ENCODE peak calls at places on chromosomes 16 and 17, in nine cellular contexts. G is ovary, V is fibroblast of lung, A is adrenal gland, B is A549, K is heart left ventricle, M is stomach, O is AG04450, Y is astrocyte. F is an unnamed sample. For H3K9me3, the result is how much of the 10 kb centered on the place peaks cover.

GRCh38 chr16:85350973-85351372 is 238.7 kb upstream of the CIBAR2 start:
- DNase-seq in V (peak), M (peak), O (peak), B (peak), A (peak), Y (peak), K (peak), G (peak), F (peak)

GRCh38 chr17:5464717-5465507 is 3.9 kb downstream of the DHX33 start:
- DNase-seq in O (no peak), B (no peak), K (no peak), Y (no peak), A (no peak), V (no peak), M (no peak), G (no peak), F (no peak)

GRCh38 chr17:61805399-61805798 is 57.9 kb downstream of the BRIP1 start:
- DNase-seq in M (no peak), G (no peak), A (no peak), B (no peak), O (peak), K (no peak), Y (peak), V (peak), F (no peak)

GRCh38 chr17:27423651-27424050 is 32.6 kb upstream of the KSR1 start:
- DNase-seq in G (no peak), M (no peak), B (no peak), V (peak), K (no peak), O (no peak), Y (peak), A (no peak), F (no peak)

GRCh38 chr16:91484-91883 is 13.5 kb downstream of the MPG start:
- DNase-seq in B (no peak), Y (no peak), O (no peak), M (peak), K (no peak), G (no peak), A (peak), V (peak), F (peak)

GRCh38 chr16:14362774-14363371 is 267.2 kb downstream of the PARN start:
- DNase-seq in Y (peak), O (no peak), A (no peak), G (no peak), M (no peak), V (peak), B (no peak), K (no peak), F (no peak)

GRCh38 chr16:23092072-23092800 is 57.0 kb downstream of the USP31 start:
- DNase-seq in M (no peak), A (no peak), O (no peak), B (no peak), G (no peak), Y (no peak), K (no peak), V (no peak), F (no peak)

GRCh38 chr17:67475161-67475887 is 98.2 kb downstream of the PITPNC1 start:
- DNase-seq in K (peak), M (peak), Y (peak), O (no peak), A (peak), V (peak), B (peak), G (peak), F (peak)

GRCh38 chr16:11052080-11052808 is 107.9 kb downstream of the CLEC16A start:
- DNase-seq in M (no peak), V (peak), Y (no peak), O (no peak), K (no peak), B (no peak), G (peak), A (no peak), F (no peak)

GRCh38 chr16:78196527-78196926 is 97.1 kb downstream of the WWOX start:
- DNase-seq in G (no peak), V (no peak), A (no peak), O (no peak), Y (no peak), K (no peak), B (no peak), M (no peak), F (no peak)

GRCh38 chr17:76370261-76370993 is 14.0 kb upstream of the SPHK1 start:
- DNase-seq in G (peak), A (peak), B (peak), Y (peak), M (peak), O (peak), K (peak), V (peak), F (peak)

GRCh38 chr16:51592535-51592934 is 441.5 kb upstream of the SALL1 start:
- DNase-seq in M (no peak), O (no peak), A (no peak), K (no peak), Y (no peak), V (no peak), B (no peak), G (no peak), F (no peak)

GRCh38 chr17:62716834-62717588 is 89.5 kb downstream of the MRC2 start:
- DNase-seq in M (no peak), Y (no peak), V (no peak), B (no peak), A (no peak), K (peak), G (no peak), O (no peak), F (no peak)

GRCh38 chr17:31524926-31525800 is 133.7 kb downstream of the RAB11FIP4 start:
- DNase-seq in G (peak), O (peak), B (peak), M (peak), A (peak), K (peak), V (peak), Y (peak), F (peak)

GRCh38 chr17:27657620-27658019 is 26.6 kb downstream of the LGALS9 start:
- DNase-seq in M (no peak), G (no peak), O (no peak), Y (no peak), K (no peak), V (peak), B (peak), A (no peak), F (no peak)

GRCh38 chr17:74349120-74349519 is 12.5 kb downstream of the BTBD17 start:
- DNase-seq in A (no peak), G (no peak), V (no peak), Y (no peak), K (no peak), B (no peak), M (no peak), O (no peak), F (no peak)

GRCh38 chr16:13923703-13924298 is 3.8 kb downstream of the ERCC4 start:
- DNase-seq in G (no peak), K (no peak), A (no peak), V (peak), O (no peak), B (peak), M (no peak), Y (peak), F (no peak)

GRCh38 chr16:85459529-85460251 is 153.4 kb upstream of the GSE1 start:
- DNase-seq in G (peak), Y (no peak), M (peak), V (peak), A (peak), B (no peak), K (no peak), O (no peak), F (peak)

GRCh38 chr17:45908460-45908859 is 14.1 kb downstream of the MAPT start:
- DNase-seq in M (no peak), Y (no peak), A (no peak), G (no peak), V (no peak), K (no peak), B (no peak), O (no peak), F (no peak)

GRCh38 chr17:50479522-50480141 is 972 bp downstream of the RSAD1 start:
- DNase-seq in Y (peak), V (peak), M (peak), B (peak), O (peak), K (peak), G (peak), A (peak), F (peak)

GRCh38 chr17:68310141-68310540 is 18.8 kb downstream of the ARSG start:
- DNase-seq in Y (no peak), O (no peak), V (no peak), G (no peak), B (no peak), M (no peak), K (no peak), A (no peak), F (no peak)

GRCh38 chr17:79176792-79177601 is 102.4 kb downstream of the ENGASE start:
- DNase-seq in A (no peak), O (no peak), M (no peak), Y (no peak), V (no peak), K (no peak), G (no peak), B (no peak), F (no peak)

GRCh38 chr17:158379-158778 is 21.0 kb downstream of the SCGB1C2 start:
- DNase-seq in V (no peak), O (no peak), Y (no peak), G (no peak), B (no peak), M (no peak), K (no peak), A (no peak), F (no peak)

GRCh38 chr16:11229906-11230305 is 26.1 kb downstream of the SOCS1 start:
- DNase-seq in G (no peak), V (no peak), Y (no peak), K (no peak), B (no peak), M (peak), O (no peak), A (no peak), F (no peak)

GRCh38 chr16:85258616-85259015 is 146.3 kb upstream of the CIBAR2 start:
- DNase-seq in K (no peak), V (no peak), A (no peak), B (no peak), G (no peak), M (no peak), O (no peak), Y (no peak), F (no peak)

GRCh38 chr16:87664792-87665191 is 62.5 kb downstream of the JPH3 start:
- DNase-seq in B (no peak), A (no peak), K (no peak), G (no peak), Y (no peak), V (no peak), O (no peak), M (no peak), F (no peak)

GRCh38 chr17:61582593-61582992 is 8.4 kb downstream of the NACA2 start:
- DNase-seq in B (no peak), O (no peak), A (no peak), K (no peak), M (no peak), G (no peak), Y (no peak), V (no peak), F (no peak)

GRCh38 chr17:42133461-42134041 is 10.9 kb downstream of the HSPB9 start:
- DNase-seq in Y (no peak), M (no peak), A (no peak), O (no peak), K (no peak), G (no peak), B (no peak), V (no peak), F (no peak)

GRCh38 chr17:79754359-79754758 is 23.6 kb upstream of the CBX2 start:
- DNase-seq in G (no peak), M (no peak), V (no peak), A (no peak), O (no peak), Y (no peak), B (no peak), K (no peak), F (no peak)

GRCh38 chr16:85152414-85153030 is 40.2 kb upstream of the CIBAR2 start:
- DNase-seq in Y (no peak), K (no peak), A (no peak), O (no peak), G (no peak), V (no peak), B (no peak), M (no peak), F (no peak)

GRCh38 chr16:2762711-2763110 is 10.3 kb downstream of the SRRM2 start:
- DNase-seq in O (no peak), G (no peak), V (no peak), Y (no peak), A (no peak), K (no peak), B (no peak), M (no peak), F (no peak)

GRCh38 chr17:76272541-76273434 is 7.6 kb downstream of the UBALD2 start:
- DNase-seq in G (no peak), B (no peak), V (no peak), K (peak), O (no peak), M (no peak), Y (no peak), A (no peak), F (no peak)

GRCh38 chr17:68519911-68520310 is 7.7 kb downstream of the PRKAR1A start:
- DNase-seq in K (no peak), M (no peak), O (no peak), B (no peak), A (no peak), G (no peak), V (no peak), Y (peak), F (peak)

GRCh38 chr17:55266051-55266957 is 1.5 kb downstream of the HLF start:
- DNase-seq in G (peak), K (peak), M (no peak), V (no peak), O (no peak), B (no peak), Y (no peak), A (peak), F (no peak)

GRCh38 chr16:70508752-70509151 is 14.6 kb downstream of the COG4 start:
- DNase-seq in G (no peak), V (peak), K (no peak), Y (no peak), A (no peak), O (no peak), M (no peak), B (no peak), F (no peak)

GRCh38 chr16:50605733-50606430 is 57.7 kb downstream of the NKD1 start:
- DNase-seq in B (no peak), A (no peak), K (no peak), Y (no peak), M (no peak), O (no peak), G (no peak), V (no peak), F (no peak)

GRCh38 chr16:86975445-86975844 is 341.7 kb downstream of the C16orf95 start:
- DNase-seq in Y (peak), B (peak), O (peak), G (peak), M (no peak), V (peak), K (no peak), A (no peak), F (no peak)

GRCh38 chr16:1471569-1472194 is 3.1 kb downstream of the CLCN7 start:
- DNase-seq in K (no peak), G (no peak), Y (no peak), O (no peak), B (no peak), A (no peak), V (no peak), M (no peak), F (no peak)

GRCh38 chr17:57889252-57889651 is 39.4 kb upstream of the MRPS23 start:
- DNase-seq in V (no peak), G (no peak), K (no peak), Y (no peak), O (no peak), M (no peak), B (no peak), A (no peak), F (no peak)
- H3K27ac ChIP-seq in V (no peak), G (peak), K (peak), Y (no peak), O (no peak), M (no peak), B (peak), A (peak), F (peak)

GRCh38 chr16:35140293-35140986 is 1681.0 kb downstream of the TP53TG3F start:
- DNase-seq in O (no peak), A (no peak), K (no peak), B (no peak), M (no peak), G (peak), Y (no peak), V (no peak), F (no peak)
- H3K9me3 ChIP-seq in O (half or more), A (under half), K (under half), B (under half), M (half or more), G (under half), Y (under half), V (under half), F (under half)

GRCh38 chr16:82641336-82641984 is 14.7 kb downstream of the CDH13 start:
- DNase-seq in Y (peak), O (no peak), V (peak), K (no peak), M (no peak), A (no peak), G (no peak), B (no peak), F (no peak)
- TF ChIP-seq CTCF in Y (peak), O (peak), V (peak), K (peak), M (no peak), A (no peak), G (no peak), B (no peak), F (peak)

GRCh38 chr16:82016268-82016667 is 5.0 kb upstream of the SDR42E1 start:
- DNase-seq in G (no peak), M (no peak), B (peak), Y (peak), K (no peak), V (peak), O (no peak), A (no peak), F (no peak)
- H3K27ac ChIP-seq in G (no peak), M (no peak), B (no peak), Y (no peak), K (no peak), V (no peak), O (no peak), A (no peak), F (peak)

GRCh38 chr16:35188288-35189155 is 1729.1 kb downstream of the TP53TG3F start:
- DNase-seq in Y (no peak), M (no peak), G (no peak), K (no peak), A (no peak), V (no peak), O (no peak), B (peak), F (no peak)
- H3K9me3 ChIP-seq in Y (under half), M (under half), G (under half), K (under half), A (under half), V (under half), O (half or more), B (under half), F (under half)